ENCODE peak calls at places on chromosomes 2 and 18, in five cellular contexts. J is A549, M is GM12878, Y is K562, P is HepG2. A is an unnamed sample.

GRCh38 chr2:209946539-209946938 is 55.9 kb upstream of the RPE start:
- DNase-seq in J (no peak), M (no peak), Y (no peak), P (no peak), A (no peak)

GRCh38 chr2:42371621-42372473 is 10.8 kb upstream of the COX7A2L start:
- DNase-seq in J (no peak), M (no peak), Y (no peak), P (no peak), A (no peak)

GRCh38 chr2:26355038-26355995 is 8.7 kb upstream of the ADGRF3 start:
- DNase-seq in J (peak; percentile 75), M (no peak), Y (peak; percentile 93), P (no peak), A (no peak)

GRCh38 chr2:200618590-200619021 is 32.8 kb downstream of the AOX1 start:
- DNase-seq in J (no peak), M (no peak), Y (peak; percentile 30), P (no peak), A (no peak)

GRCh38 chr2:166677996-166678395 is 183.9 kb upstream of the SCN7A start:
- DNase-seq in J (no peak), M (no peak), Y (no peak), P (no peak), A (no peak)

GRCh38 chr2:62215306-62216064 is 19.6 kb downstream of the B3GNT2 start:
- DNase-seq in J (no peak), M (no peak), Y (peak; percentile 73), P (no peak), A (no peak)

GRCh38 chr2:236536727-236537398 is 32.8 kb upstream of the ACKR3 start:
- DNase-seq in J (no peak), M (peak; percentile 53), Y (no peak), P (no peak), A (no peak)

GRCh38 chr18:49725809-49726514 is 87.4 kb downstream of the ACAA2 start:
- DNase-seq in J (peak; percentile 18), M (no peak), Y (peak; percentile 44), P (peak; percentile 13), A (peak; percentile 72)

GRCh38 chr2:207216454-207216853 is 50.7 kb upstream of the KLF7 start:
- DNase-seq in J (no peak), M (no peak), Y (no peak), P (no peak), A (no peak)

GRCh38 chr2:172726172-172726735 is 9.4 kb upstream of the RAPGEF4 start:
- DNase-seq in J (no peak), M (no peak), Y (no peak), P (peak; percentile 95), A (no peak)

GRCh38 chr2:172282944-172283343 is 144.4 kb upstream of the ITGA6 start:
- DNase-seq in J (no peak), M (no peak), Y (no peak), P (no peak), A (no peak)

GRCh38 chr18:26654173-26655009 is 106.0 kb upstream of the KCTD1 start:
- DNase-seq in J (no peak), M (no peak), Y (no peak), P (no peak), A (no peak)

GRCh38 chr2:128644156-128644555 is 325.5 kb upstream of the HS6ST1 start:
- DNase-seq in J (no peak), M (no peak), Y (no peak), P (no peak), A (no peak)

GRCh38 chr18:4181882-4182568 is 273.1 kb downstream of the DLGAP1 start:
- DNase-seq in J (no peak), M (no peak), Y (no peak), P (peak; percentile 51), A (no peak)

GRCh38 chr2:11635141-11635540 is 34.9 kb downstream of the NTSR2 start:
- DNase-seq in J (no peak), M (no peak), Y (no peak), P (no peak), A (no peak)

GRCh38 chr18:35828591-35828990 is 143.9 kb upstream of the RMP24 start:
- DNase-seq in J (no peak), M (no peak), Y (no peak), P (no peak), A (no peak)

GRCh38 chr2:159713691-159714585 is 1.6 kb downstream of the MARCHF7 start:
- DNase-seq in J (peak; percentile 21), M (no peak), Y (peak; percentile 28), P (peak; percentile 10), A (no peak)

GRCh38 chr2:146323564-146323963 is 1521.3 kb upstream of the ACVR2A start:
- DNase-seq in J (no peak), M (no peak), Y (no peak), P (no peak), A (no peak)

GRCh38 chr2:114201781-114202180 is 240.7 kb upstream of the DPP10 start:
- DNase-seq in J (no peak), M (no peak), Y (peak; percentile 3), P (peak; percentile 28), A (no peak)

GRCh38 chr2:102520009-102520408 is 47.0 kb downstream of the SLC9A4 start:
- DNase-seq in J (peak; percentile 14), M (no peak), Y (peak; percentile 70), P (peak; percentile 56), A (no peak)

DNA sequence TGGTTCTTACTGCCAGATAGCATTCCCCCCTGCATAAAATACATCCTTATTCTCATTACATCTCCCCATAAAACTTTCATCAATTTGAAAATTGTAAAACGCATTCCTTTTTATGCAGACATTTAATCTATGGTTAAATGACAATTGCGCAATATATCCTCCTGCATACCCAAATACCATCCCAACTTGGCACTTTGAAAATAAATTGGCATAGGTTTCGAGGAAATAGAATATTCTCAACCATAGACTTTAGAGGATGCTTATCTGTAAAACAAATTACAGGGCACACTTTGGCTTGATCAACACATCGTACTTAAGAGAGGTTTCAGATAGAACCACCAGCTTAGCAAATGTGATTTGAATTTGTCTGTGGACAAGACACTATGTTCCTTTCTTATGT is 31.0 kb upstream of the CAVIN2 start:
- DNase-seq in J (no peak), M (no peak), Y (no peak), P (no peak), A (no peak)
- TF ChIP-seq KDM1A in J (no peak), M (no peak), Y (no peak), P (no peak), A (no peak)

GRCh38 chr2:18247282-18248110 is 313.0 kb downstream of the RDH14 start:
- DNase-seq in J (no peak), M (no peak), Y (no peak), P (no peak), A (no peak)
- TF ChIP-seq KDM1A in J (no peak), M (no peak), Y (no peak), P (no peak), A (no peak)

GRCh38 chr2:45960057-45960863 is 308.8 kb downstream of the PRKCE start:
- DNase-seq in J (no peak), M (no peak), Y (no peak), P (peak; percentile 70), A (no peak)

GRCh38 chr2:45964945-45965344 is 313.5 kb downstream of the PRKCE start:
- DNase-seq in J (no peak), M (no peak), Y (no peak), P (no peak), A (no peak)

GRCh38 chr2:45963816-45964215 is 312.3 kb downstream of the PRKCE start:
- DNase-seq in J (no peak), M (no peak), Y (no peak), P (no peak), A (no peak)

GRCh38 chr2:45964226-45964841 is 312.9 kb downstream of the PRKCE start:
- DNase-seq in J (peak; percentile 72), M (no peak), Y (no peak), P (peak; percentile 47), A (no peak)

DNA sequence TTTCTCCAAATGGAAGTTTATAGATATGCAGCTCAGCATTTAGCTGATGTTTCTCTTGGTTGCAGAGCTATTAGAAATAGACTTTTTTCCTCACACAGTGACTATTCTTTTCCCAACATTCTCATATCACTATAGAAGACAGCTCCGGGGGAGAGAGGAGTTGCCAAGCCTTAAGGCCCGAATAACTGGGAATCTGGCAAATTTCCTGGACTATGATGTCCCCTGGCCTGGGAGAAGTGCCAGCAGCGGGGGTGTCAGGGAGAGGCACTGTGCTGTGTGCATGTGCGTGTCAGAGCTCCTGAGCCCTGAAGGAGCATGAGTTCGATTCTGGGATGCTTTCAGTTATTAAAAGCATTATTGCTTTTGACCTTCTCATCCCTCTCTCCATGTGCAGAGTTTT is 311.0 kb downstream of the PRKCE start:
- DNase-seq in J (no peak), M (no peak), Y (no peak), P (no peak), A (no peak)
- TF ChIP-seq KDM1A in J (no peak), M (no peak), Y (no peak), P (no peak), A (no peak)

DNA sequence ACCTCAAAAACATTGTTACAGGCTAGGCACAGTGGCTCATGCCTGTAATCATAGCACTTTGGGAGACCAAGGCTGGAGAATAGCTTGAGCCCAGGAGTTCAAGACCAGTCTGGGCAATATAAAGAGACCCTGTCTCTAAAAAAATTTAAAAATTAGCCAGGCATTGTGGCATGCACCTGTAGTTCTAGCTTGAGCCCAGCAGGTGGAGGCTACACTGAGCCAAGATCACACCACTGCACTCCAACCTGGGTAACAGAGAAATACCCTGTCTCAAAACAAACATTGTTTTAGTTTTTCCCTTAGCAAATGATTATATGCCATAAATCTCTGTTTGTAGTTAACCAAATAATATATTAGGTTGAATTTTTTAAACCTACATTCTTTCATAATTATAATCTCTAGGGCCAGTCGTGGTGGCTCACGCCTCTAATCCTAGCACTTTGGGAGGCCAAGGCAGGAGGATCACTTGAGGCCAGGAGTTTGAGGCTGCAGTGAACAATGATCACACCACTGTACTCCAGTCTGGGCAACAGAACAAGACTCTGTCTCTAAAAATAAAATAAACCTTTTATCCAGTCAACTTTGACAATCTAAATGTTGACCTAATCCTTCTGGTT is 13.3 kb upstream of the CYP20A1 start:
- DNase-seq in J (no peak), M (no peak), Y (peak; percentile 35), P (peak; percentile 35), A (no peak)
- TF ChIP-seq KDM1A in J (no peak), M (no peak), Y (no peak), P (no peak), A (no peak)

DNA sequence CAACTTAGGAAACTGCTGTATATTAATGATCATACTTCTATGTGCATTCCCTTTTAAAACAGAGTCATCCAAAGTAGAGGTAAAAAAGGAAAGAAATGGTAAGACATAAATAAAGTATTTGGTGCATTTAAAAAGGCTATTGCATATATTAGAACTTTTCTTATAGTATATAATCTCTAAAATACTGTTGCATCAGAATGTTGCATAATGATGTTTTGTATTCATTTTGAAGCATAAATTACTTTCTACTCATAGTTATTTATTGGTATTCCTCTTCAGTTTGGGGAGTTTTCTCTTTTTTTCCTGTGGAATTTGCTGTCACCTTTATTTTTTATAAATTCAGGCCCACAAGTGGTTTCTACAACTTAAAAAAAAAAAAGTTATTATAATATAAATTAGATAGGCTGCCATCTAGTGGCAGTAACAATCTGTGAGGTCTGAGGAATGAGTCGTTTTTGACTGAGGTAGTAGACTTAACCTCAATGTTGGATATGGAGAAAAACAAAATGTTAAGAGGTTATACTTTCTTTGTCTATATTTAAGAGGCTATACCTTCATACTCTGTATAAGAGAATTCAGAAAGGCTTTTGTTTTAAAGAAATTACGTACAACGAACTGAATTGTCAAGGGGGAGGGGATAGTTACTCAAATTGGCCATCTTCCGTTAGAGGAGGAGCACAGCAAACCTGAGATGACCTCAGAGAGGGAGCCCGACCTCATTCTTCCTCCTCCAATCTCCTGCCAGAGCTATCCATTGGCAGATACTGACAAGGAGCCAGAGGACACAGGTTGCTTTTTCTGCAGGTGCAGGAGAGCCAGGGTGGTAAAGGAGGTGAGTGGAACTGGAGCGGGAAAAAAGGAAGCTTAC is 23.8 kb downstream of the ANKAR start:
- DNase-seq in J (peak; percentile 10), M (no peak), Y (peak; percentile 50), P (peak; percentile 67), A (peak; percentile 44)
- TF ChIP-seq KDM1A in J (no peak), M (no peak), Y (no peak), P (no peak), A (no peak)

GRCh38 chr2:182101263-182101662 is 115.6 kb downstream of the PPP1R1C start:
- DNase-seq in J (no peak), M (no peak), Y (no peak), P (peak; percentile 13), A (no peak)
- TF ChIP-seq KDM1A in J (no peak), M (no peak), Y (no peak), P (no peak), A (no peak)

A was measured in H1.